ENCODE peak calls at places on chromosomes 12 and 14, in ten cellular contexts. A is K562; D is naive thymus-derived CD4-positive, alpha-beta T cell; M is psoas muscle; W is IMR-90; Y is esophagus squamous epithelium; T is GM23338; L is uterus; X is neural progenitor cell; J is PC-3. V is an unnamed sample.
A peak's percentile ranks its signal among the peaks of the same experiment; 100 is the strongest.

GRCh38 chr12:27622436-27623185 is 73.6 kb upstream of the REP15 start:
- DNase-seq in A (no peak), D (no peak), M (no peak), W (peak; percentile 43), Y (no peak), T (no peak), L (no peak), X (no peak), J (peak; percentile 51), V (no peak)

GRCh38 chr14:34911209-34912150 is 36.3 kb upstream of the BAZ1A start:
- DNase-seq in A (no peak), D (no peak), M (no peak), W (peak; percentile 72), Y (no peak), T (no peak), L (no peak), X (no peak), J (peak; percentile 54), V (no peak)

GRCh38 chr12:66247741-66248140 is 54.6 kb upstream of the HELB start:
- DNase-seq in A (no peak), D (no peak), M (no peak), W (no peak), Y (no peak), T (no peak), L (no peak), X (no peak), J (no peak), V (no peak)

GRCh38 chr12:65306603-65307501 is 28.4 kb downstream of the MSRB3 start:
- DNase-seq in A (no peak), D (no peak), M (no peak), W (peak; percentile 75), Y (no peak), T (peak; percentile 63), L (peak; percentile 49), X (peak; percentile 31), J (peak; percentile 83), V (no peak)

GRCh38 chr12:18430425-18431048 is 169.2 kb downstream of the PIK3C2G start:
- DNase-seq in A (peak; percentile 34), D (no peak), M (no peak), W (peak; percentile 71), Y (no peak), T (peak; percentile 78), L (no peak), X (peak; percentile 80), J (peak; percentile 69), V (no peak)

GRCh38 chr12:127550271-127550670 is 716.7 kb upstream of the TMEM132C start:
- DNase-seq in A (no peak), D (no peak), M (no peak), W (peak; percentile 55), Y (no peak), T (no peak), L (no peak), X (no peak), J (peak; percentile 87), V (no peak)

GRCh38 chr12:75825686-75826085 is 205.9 kb downstream of the PHLDA1 start:
- DNase-seq in A (no peak), D (no peak), M (no peak), W (peak; percentile 86), Y (no peak), T (no peak), L (no peak), X (no peak), J (peak; percentile 96), V (no peak)

GRCh38 chr14:73477618-73478266 is 13.0 kb upstream of the RIOX1 start:
- DNase-seq in A (no peak), D (no peak), M (no peak), W (peak; percentile 76), Y (no peak), T (no peak), L (no peak), X (no peak), J (no peak), V (no peak)

GRCh38 chr12:39897315-39897714 is 208.6 kb downstream of the SLC2A13 start:
- DNase-seq in A (no peak), D (no peak), M (no peak), W (no peak), Y (no peak), T (no peak), L (no peak), X (no peak), J (no peak), V (no peak)

GRCh38 chr14:84750763-84751554 is 779.0 kb upstream of the FLRT2 start:
- DNase-seq in A (no peak), D (no peak), M (no peak), W (peak; percentile 50), Y (no peak), T (peak; percentile 13), L (no peak), X (no peak), J (no peak), V (no peak)

GRCh38 chr14:77682158-77682553 is 25.7 kb downstream of the ALKBH1 start:
- DNase-seq in A (no peak), D (no peak), M (no peak), W (peak; percentile 65), Y (no peak), T (no peak), L (no peak), X (no peak), J (peak; percentile 78), V (no peak)

GRCh38 chr14:68216957-68217356 is 397.4 kb downstream of the RAD51B start:
- DNase-seq in A (no peak), D (no peak), M (no peak), W (no peak), Y (no peak), T (no peak), L (no peak), X (no peak), J (no peak), V (no peak)
- H3K27ac ChIP-seq in A (no peak overlapping the region), D (no peak overlapping the region), M (no peak overlapping the region), W (no peak overlapping the region), Y (no peak overlapping the region), T (no peak overlapping the region), L (peak overlapping the region; percentile 82), X (no peak overlapping the region), J (no peak overlapping the region), V (no peak overlapping the region)

GRCh38 chr12:69900720-69901131 is 75.7 kb downstream of the MYRFL start:
- DNase-seq in A (peak; percentile 36), D (peak; percentile 58), M (peak; percentile 73), W (peak; percentile 54), Y (peak; percentile 6), T (peak; percentile 94), L (peak; percentile 65), X (peak; percentile 88), J (peak; percentile 86), V (peak; percentile 75)

GRCh38 chr12:69904761-69905160 is 79.7 kb downstream of the MYRFL start:
- DNase-seq in A (no peak), D (no peak), M (no peak), W (peak; percentile 51), Y (no peak), T (no peak), L (no peak), X (peak; percentile 16), J (no peak), V (no peak)

GRCh38 chr12:69905801-69906200 is 80.8 kb downstream of the MYRFL start:
- DNase-seq in A (no peak), D (no peak), M (no peak), W (no peak), Y (no peak), T (no peak), L (no peak), X (no peak), J (no peak), V (no peak)

GRCh38 chr12:69901141-69901900 is 76.3 kb downstream of the MYRFL start:
- DNase-seq in A (no peak), D (no peak), M (no peak), W (no peak), Y (no peak), T (no peak), L (no peak), X (no peak), J (peak; percentile 7), V (no peak)

GRCh38 chr12:69903548-69903947 is 78.5 kb downstream of the MYRFL start:
- DNase-seq in A (no peak), D (no peak), M (no peak), W (no peak), Y (no peak), T (no peak), L (no peak), X (no peak), J (no peak), V (no peak)
- H3K4me3 ChIP-seq in A (no peak overlapping the region), D (no peak overlapping the region), M (no peak overlapping the region), W (no peak overlapping the region), Y (no peak overlapping the region), T (no peak overlapping the region), L (no peak overlapping the region), X (no peak overlapping the region), J (no peak overlapping the region), V (no peak overlapping the region)

DNA sequence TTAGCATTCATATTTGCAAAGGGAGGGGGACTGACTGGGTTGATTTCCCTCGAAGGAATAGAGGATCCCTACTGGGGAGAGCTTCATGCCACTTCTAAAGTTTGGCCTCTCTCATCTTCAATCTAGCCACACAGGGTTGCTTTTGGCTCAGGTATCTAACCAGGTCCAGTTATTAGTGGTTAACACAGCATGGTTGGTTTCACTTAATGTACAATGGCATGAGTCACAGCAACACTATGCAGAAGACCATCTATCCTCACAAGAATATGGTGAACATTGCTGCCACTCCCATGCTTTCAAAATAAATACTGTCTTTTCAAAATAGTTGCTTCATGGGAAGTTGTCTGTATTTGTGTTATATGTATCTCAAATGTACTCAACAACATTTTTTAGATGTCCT is 6.6 kb upstream of the RAB3IP start:
- DNase-seq in A (no peak), D (no peak), M (no peak), W (no peak), Y (no peak), T (no peak), L (no peak), X (no peak), J (peak; percentile 66), V (no peak)
- H3K27ac ChIP-seq in A (no peak overlapping the region), D (no peak overlapping the region), M (no peak overlapping the region), W (no peak overlapping the region), Y (no peak overlapping the region), T (no peak overlapping the region), L (no peak overlapping the region), X (no peak overlapping the region), J (no peak overlapping the region), V (no peak overlapping the region)

GRCh38 chr12:131759176-131759575 is 48.3 kb downstream of the SFSWAP start:
- DNase-seq in A (no peak), D (no peak), M (no peak), W (no peak), Y (no peak), T (no peak), L (no peak), X (no peak), J (no peak), V (no peak)

GRCh38 chr12:131756441-131756840 is 45.6 kb downstream of the SFSWAP start:
- DNase-seq in A (no peak), D (no peak), M (no peak), W (no peak), Y (no peak), T (no peak), L (no peak), X (no peak), J (no peak), V (no peak)

GRCh38 chr12:131755305-131756113 is 44.6 kb downstream of the SFSWAP start:
- DNase-seq in A (peak; percentile 51), D (peak; percentile 47), M (no peak), W (peak; percentile 10), Y (no peak), T (peak; percentile 92), L (no peak), X (peak; percentile 45), J (peak; percentile 61), V (no peak)

GRCh38 chr12:131757111-131757510 is 46.2 kb downstream of the SFSWAP start:
- DNase-seq in A (no peak), D (no peak), M (no peak), W (no peak), Y (no peak), T (no peak), L (no peak), X (no peak), J (no peak), V (no peak)

GRCh38 chr12:131758016-131758739 is 47.3 kb downstream of the SFSWAP start:
- DNase-seq in A (no peak), D (no peak), M (no peak), W (no peak), Y (no peak), T (no peak), L (no peak), X (no peak), J (no peak), V (no peak)
- H3K4me3 ChIP-seq in A (no peak overlapping the region), D (no peak overlapping the region), M (no peak overlapping the region), W (no peak overlapping the region), Y (no peak overlapping the region), T (no peak overlapping the region), L (no peak overlapping the region), X (no peak overlapping the region), J (no peak overlapping the region), V (no peak overlapping the region)

V was measured in tibial artery.